ENCODE peak calls at places on chromosomes 1 and 21, in ten cellular contexts. Y, B, U, G, J, A, F, D, I and O are unnamed samples.

GRCh38 chr1:22806584-22806983 is 95.9 kb downstream of the EPHB2 start:
- DNase-seq in I (no peak), J (no peak), G (no peak), F (no peak), A (no peak), B (no peak), D (peak; percentile 94), Y (no peak), U (no peak), O (no peak)

GRCh38 chr1:40362699-40363098 is 10.8 kb upstream of the SMAP2 start:
- DNase-seq in Y (no peak), B (no peak), I (no peak), A (no peak), F (no peak), D (no peak), G (no peak), U (no peak), J (no peak), O (no peak)

GRCh38 chr1:243719476-243719875 is 130.6 kb downstream of the AKT3 start:
- DNase-seq in I (no peak), D (no peak), F (no peak), J (no peak), B (no peak), G (no peak), Y (no peak), U (no peak), A (no peak), O (no peak)

GRCh38 chr1:25206201-25206600 is 26.1 kb downstream of the SYF2 start:
- DNase-seq in J (no peak), G (no peak), A (no peak), D (no peak), B (no peak), U (no peak), Y (no peak), I (no peak), F (no peak), O (no peak)

GRCh38 chr1:169245706-169246105 is 121.9 kb downstream of the NME7 start:
- DNase-seq in G (no peak), U (no peak), I (no peak), B (no peak), A (no peak), D (no peak), J (no peak), F (no peak), Y (no peak), O (no peak)

GRCh38 chr1:221845650-221846371 is 103.9 kb upstream of the DUSP10 start:
- DNase-seq in D (no peak), Y (peak; percentile 54), A (no peak), G (peak; percentile 26), B (no peak), J (no peak), F (peak; percentile 81), U (no peak), I (peak; percentile 8), O (no peak)

GRCh38 chr1:160092366-160093068 is 5.9 kb downstream of the IGSF8 start:
- DNase-seq in U (no peak), D (no peak), G (no peak), Y (no peak), B (no peak), J (no peak), A (no peak), F (no peak), I (no peak), O (no peak)

GRCh38 chr1:157353546-157353945 is 198.8 kb downstream of the FCRL5 start:
- DNase-seq in J (no peak), F (no peak), U (no peak), A (no peak), Y (no peak), D (no peak), G (no peak), B (no peak), I (no peak), O (no peak)

GRCh38 chr21:33293811-33294216 is 27.6 kb downstream of the IL10RB start:
- DNase-seq in F (no peak), U (peak; percentile 68), G (no peak), B (no peak), I (no peak), Y (peak; percentile 70), A (no peak), D (no peak), J (no peak), O (no peak)

GRCh38 chr1:24383381-24383940 is 30.1 kb downstream of the STPG1 start:
- DNase-seq in G (no peak), D (no peak), I (no peak), A (no peak), B (no peak), U (no peak), J (no peak), F (no peak), Y (no peak), O (no peak)

DNA sequence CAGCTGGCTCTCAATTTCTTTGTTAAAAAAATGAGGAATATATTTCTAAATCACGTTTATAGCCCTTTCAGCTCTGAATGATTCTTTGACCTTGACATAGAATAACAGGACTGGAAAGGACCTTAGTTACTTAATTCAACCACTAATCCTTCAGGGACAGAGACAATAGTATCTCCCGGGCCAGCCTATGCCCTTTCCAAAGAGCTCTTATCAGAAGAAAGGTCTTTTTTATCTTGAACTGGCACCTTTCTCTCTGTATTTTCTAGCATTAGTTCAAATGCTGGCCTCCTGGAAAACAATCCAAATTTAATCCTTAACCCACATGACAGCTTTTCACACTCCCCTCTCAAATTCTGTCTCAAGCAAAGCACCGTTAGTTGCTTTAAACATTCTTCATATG is 44.8 kb upstream of the FBXO28 start:
- DNase-seq in D (no peak), F (no peak), A (no peak), I (peak; percentile 51), J (no peak), Y (no peak), B (no peak), G (no peak), U (no peak), O (no peak)
- H3K27ac ChIP-seq in D (no peak overlapping the region), F (no peak overlapping the region), A (no peak overlapping the region), I (no peak overlapping the region), J (no peak overlapping the region), Y (no peak overlapping the region), B (no peak overlapping the region), G (no peak overlapping the region), U (no peak overlapping the region), O (no peak overlapping the region)

GRCh38 chr1:224850446-224850845 is 79.0 kb upstream of the DNAH14 start:
- DNase-seq in J (no peak), G (no peak), A (no peak), F (no peak), D (no peak), B (no peak), Y (no peak), U (no peak), I (no peak), O (no peak)

GRCh38 chr1:224851850-224852261 is 77.6 kb upstream of the DNAH14 start:
- DNase-seq in G (no peak), A (no peak), J (no peak), D (no peak), Y (no peak), U (no peak), B (no peak), F (peak; percentile 89), I (no peak), O (no peak)

GRCh38 chr1:224852901-224853568 is 76.4 kb upstream of the DNAH14 start:
- DNase-seq in Y (no peak), B (no peak), G (no peak), A (no peak), U (no peak), J (no peak), I (peak; percentile 48), F (peak; percentile 30), D (peak; percentile 45), O (no peak)

GRCh38 chr1:224846119-224846907 is 83.2 kb upstream of the DNAH14 start:
- DNase-seq in U (no peak), B (no peak), F (no peak), I (no peak), A (no peak), G (no peak), D (no peak), Y (no peak), J (peak; percentile 56), O (no peak)

DNA sequence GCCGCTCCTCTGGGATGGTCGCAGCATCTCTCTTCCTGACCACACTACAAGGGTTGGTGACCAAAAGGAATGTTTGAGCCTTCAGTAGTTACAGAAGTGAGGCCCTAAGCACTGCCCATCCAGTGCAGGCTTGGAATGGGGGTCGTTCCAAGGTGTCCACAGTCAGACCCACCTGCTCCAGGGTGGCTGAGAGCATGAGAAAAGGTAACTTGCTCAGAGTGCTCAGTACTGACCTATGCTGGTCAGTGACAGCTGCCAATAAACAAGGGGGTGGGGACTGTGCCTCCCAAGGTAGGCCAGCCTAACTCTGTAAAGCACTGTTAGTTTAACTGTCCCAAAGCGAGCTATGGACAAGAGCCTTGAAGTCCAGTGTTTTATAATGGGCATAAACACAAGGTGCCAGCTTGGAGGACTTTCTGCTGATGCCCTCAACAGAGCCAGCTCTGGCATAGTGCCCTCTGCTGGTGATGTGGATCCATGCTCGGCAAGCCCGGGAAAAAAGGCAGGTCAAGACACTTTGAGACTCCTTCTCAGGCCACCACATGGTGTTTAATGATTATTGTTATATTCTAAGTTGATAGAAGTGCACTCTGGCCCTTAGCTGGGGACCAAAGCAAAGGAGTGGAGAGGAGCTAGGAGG is 78.1 kb upstream of the DNAH14 start:
- DNase-seq in J (peak; percentile 73), D (peak; percentile 73), B (peak; percentile 40), A (peak; percentile 41), G (peak; percentile 83), F (peak; percentile 74), U (peak; percentile 55), I (peak; percentile 56), Y (peak; percentile 62), O (peak; percentile 31)
- TF ChIP-seq CTCF in J (peak; percentile 48), D (peak; percentile 83), B (peak; percentile 64), A (peak; percentile 69), G (peak; percentile 47), F (peak; percentile 56), U (peak; percentile 89), I (peak; percentile 76), Y (peak; percentile 36), O (peak; percentile 56)

GRCh38 chr1:248343451-248343850 is 5.1 kb upstream of the OR14C36 start:
- DNase-seq in G (no peak), D (no peak), F (no peak), B (no peak), J (no peak), I (no peak), Y (no peak), U (no peak), A (no peak), O (no peak)

GRCh38 chr1:248348475-248348874 is at the start of gene OR14C36:
- DNase-seq in F (no peak), D (no peak), A (no peak), J (no peak), B (no peak), U (no peak), Y (no peak), I (no peak), G (no peak), O (no peak)
- H3K9me3 ChIP-seq in F (no peaks in the 10 kb centered on the region), D (peaks cover 37% of the 10 kb centered on the region), A (no peaks in the 10 kb centered on the region), J (no peaks in the 10 kb centered on the region), B (no peaks in the 10 kb centered on the region), U (no peaks in the 10 kb centered on the region), Y (no peaks in the 10 kb centered on the region), I (no peaks in the 10 kb centered on the region), G (no peaks in the 10 kb centered on the region), O (no peaks in the 10 kb centered on the region)

DNA sequence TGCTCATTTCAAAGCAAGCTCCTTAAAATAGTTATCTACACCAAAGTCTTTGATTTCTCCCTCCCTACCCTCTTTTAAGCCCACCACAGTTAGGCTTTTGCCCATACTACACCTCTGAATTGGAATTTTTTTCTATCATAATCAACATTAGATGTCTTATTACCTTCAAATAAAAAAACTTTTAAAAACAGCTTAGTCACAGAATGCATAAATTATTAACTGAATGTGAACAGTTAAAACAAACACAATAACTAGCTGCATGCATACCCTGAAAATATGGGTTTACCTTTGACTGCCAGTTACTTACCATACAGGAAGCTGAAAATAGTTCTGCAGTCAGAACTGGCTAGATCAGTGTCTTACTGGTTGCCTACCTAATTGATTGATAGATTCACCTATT is 210.9 kb downstream of the TGFB2 start:
- DNase-seq in D (no peak), G (no peak), I (no peak), B (no peak), A (no peak), J (no peak), F (no peak), Y (no peak), U (no peak), O (no peak)
- H3K27ac ChIP-seq in D (no peak overlapping the region), G (no peak overlapping the region), I (no peak overlapping the region), B (no peak overlapping the region), A (no peak overlapping the region), J (no peak overlapping the region), F (no peak overlapping the region), Y (no peak overlapping the region), U (no peak overlapping the region), O (no peak overlapping the region)